ENCODE peak calls at places on chromosomes 6 and 20, in ten cellular contexts. L is choroid plexus epithelial cell, U is mucosa of descending colon, Z is thoracic aorta, O is BE2C, S is mesothelial cell of epicardium, E is stomach, R is progenitor cell of endocrine pancreas, X is cardiac muscle cell, K is A549. I is an unnamed sample.

GRCh38 chr20:9359561-9360308 is 154.7 kb upstream of the LAMP5 start:
- DNase-seq in L (peak), U (peak), Z (no peak), O (peak), S (no peak), E (peak), R (no peak), X (peak), K (peak), I (no peak)

GRCh38 chr20:24987873-24988835 is 4.4 kb downstream of the APMAP start:
- DNase-seq in L (no peak), U (no peak), Z (no peak), O (no peak), S (peak), E (peak), R (no peak), X (no peak), K (no peak), I (no peak)

GRCh38 chr6:25223421-25224052 is 55.6 kb upstream of the CARMIL1 start:
- DNase-seq in L (peak), U (peak), Z (no peak), O (peak), S (peak), E (peak), R (peak), X (peak), K (peak), I (peak)

GRCh38 chr6:136549359-136550044 is 720 bp downstream of the MAP7 start:
- DNase-seq in L (no peak), U (peak), Z (no peak), O (peak), S (peak), E (peak), R (peak), X (no peak), K (peak), I (no peak)

GRCh38 chr6:52598123-52598823 is 21.4 kb upstream of the TRAM2 start:
- DNase-seq in L (peak), U (peak), Z (no peak), O (peak), S (peak), E (peak), R (peak), X (peak), K (peak), I (no peak)

GRCh38 chr6:33802186-33803061 is 1.4 kb downstream of the MLN start:
- DNase-seq in L (no peak), U (no peak), Z (no peak), O (no peak), S (no peak), E (no peak), R (no peak), X (no peak), K (no peak), I (no peak)

GRCh38 chr20:38221041-38221589 is 39.4 kb downstream of the KIAA1755 start:
- DNase-seq in L (peak), U (peak), Z (no peak), O (peak), S (peak), E (peak), R (peak), X (peak), K (peak), I (peak)

GRCh38 chr20:17953935-17954334 is 14.7 kb downstream of the SNX5 start:
- DNase-seq in L (no peak), U (no peak), Z (no peak), O (no peak), S (no peak), E (no peak), R (no peak), X (no peak), K (no peak), I (no peak)

GRCh38 chr6:26493258-26493657 is 6.8 kb upstream of the BTN1A1 start:
- DNase-seq in L (peak), U (no peak), Z (no peak), O (no peak), S (no peak), E (no peak), R (no peak), X (peak), K (no peak), I (no peak)

GRCh38 chr6:75752365-75752764 is 3.3 kb downstream of the MYO6 start:
- DNase-seq in L (peak), U (no peak), Z (no peak), O (no peak), S (no peak), E (no peak), R (no peak), X (no peak), K (no peak), I (no peak)

GRCh38 chr20:35200255-35200654 is 26.2 kb upstream of the MMP24 start:
- DNase-seq in L (peak), U (no peak), Z (no peak), O (no peak), S (no peak), E (no peak), R (no peak), X (peak), K (no peak), I (no peak)

GRCh38 chr6:154868143-154868594 is 126.9 kb upstream of the TIAM2 start:
- DNase-seq in L (peak), U (no peak), Z (no peak), O (peak), S (no peak), E (no peak), R (no peak), X (peak), K (peak), I (no peak)

GRCh38 chr6:37365791-37366190 is 12.0 kb downstream of the RNF8 start:
- DNase-seq in L (peak), U (no peak), Z (no peak), O (no peak), S (no peak), E (no peak), R (no peak), X (peak), K (no peak), I (no peak)

GRCh38 chr20:48839518-48839917 is 11.7 kb upstream of the PREX1 start:
- DNase-seq in L (no peak), U (no peak), Z (no peak), O (no peak), S (no peak), E (no peak), R (no peak), X (no peak), K (no peak), I (no peak)

GRCh38 chr6:28814032-28814976 is 109.5 kb downstream of the TRIM27 start:
- DNase-seq in L (no peak), U (no peak), Z (no peak), O (peak), S (no peak), E (no peak), R (no peak), X (no peak), K (no peak), I (no peak)

GRCh38 chr6:123570813-123571684 is 65.7 kb downstream of the TRDN start:
- DNase-seq in L (no peak), U (no peak), Z (no peak), O (no peak), S (no peak), E (no peak), R (no peak), X (no peak), K (no peak), I (no peak)

GRCh38 chr6:127300411-127300810 is 33.7 kb downstream of the RNF146 start:
- DNase-seq in L (peak), U (no peak), Z (no peak), O (no peak), S (no peak), E (no peak), R (no peak), X (peak), K (no peak), I (no peak)

GRCh38 chr6:132115714-132116366 is 164.7 kb upstream of the CCN2 start:
- DNase-seq in L (no peak), U (no peak), Z (no peak), O (no peak), S (no peak), E (no peak), R (no peak), X (no peak), K (no peak), I (no peak)

GRCh38 chr6:6851059-6851658 is 256.6 kb upstream of the RREB1 start:
- DNase-seq in L (peak), U (no peak), Z (peak), O (peak), S (no peak), E (peak), R (no peak), X (peak), K (peak), I (no peak)

GRCh38 chr6:165659945-165660862 is 2.8 kb downstream of the PDE10A start:
- DNase-seq in L (no peak), U (no peak), Z (no peak), O (no peak), S (no peak), E (no peak), R (peak), X (peak), K (no peak), I (no peak)

GRCh38 chr20:60292001-60292520 is 333.8 kb downstream of the CDH26 start:
- DNase-seq in L (no peak), U (no peak), Z (no peak), O (no peak), S (no peak), E (no peak), R (no peak), X (no peak), K (no peak), I (no peak)

GRCh38 chr6:132167966-132168365 is 216.8 kb upstream of the CCN2 start:
- DNase-seq in L (peak), U (no peak), Z (no peak), O (no peak), S (no peak), E (no peak), R (no peak), X (no peak), K (no peak), I (no peak)

GRCh38 chr6:108446629-108447150 is 114.0 kb upstream of the FOXO3 start:
- DNase-seq in L (peak), U (no peak), Z (no peak), O (no peak), S (no peak), E (no peak), R (no peak), X (no peak), K (no peak), I (no peak)

GRCh38 chr6:24918641-24919403 is 16.9 kb downstream of the RIPOR2 start:
- DNase-seq in L (peak), U (no peak), Z (no peak), O (no peak), S (no peak), E (no peak), R (no peak), X (no peak), K (no peak), I (no peak)

GRCh38 chr20:10527781-10528180 is 92.7 kb downstream of the SLX4IP start:
- DNase-seq in L (no peak), U (no peak), Z (no peak), O (no peak), S (no peak), E (no peak), R (no peak), X (no peak), K (no peak), I (no peak)

GRCh38 chr6:14661188-14661587 is 543.6 kb downstream of the CD83 start:
- DNase-seq in L (peak), U (no peak), Z (no peak), O (no peak), S (no peak), E (no peak), R (no peak), X (no peak), K (no peak), I (peak)

GRCh38 chr6:89310929-89311328 is 4.2 kb downstream of the GABRR2 start:
- DNase-seq in L (no peak), U (no peak), Z (no peak), O (peak), S (no peak), E (no peak), R (no peak), X (no peak), K (no peak), I (no peak)

GRCh38 chr6:116073765-116074450 is 13.2 kb upstream of the FRK start:
- DNase-seq in L (peak), U (no peak), Z (no peak), O (no peak), S (no peak), E (no peak), R (no peak), X (no peak), K (peak), I (no peak)

GRCh38 chr20:6026051-6026450 is 27.8 kb downstream of the LRRN4 start:
- DNase-seq in L (peak), U (no peak), Z (no peak), O (no peak), S (no peak), E (no peak), R (no peak), X (no peak), K (no peak), I (no peak)

GRCh38 chr6:35402136-35402855 is 49.8 kb upstream of the FANCE start:
- DNase-seq in L (no peak), U (no peak), Z (no peak), O (no peak), S (no peak), E (peak), R (no peak), X (no peak), K (no peak), I (no peak)
- TF ChIP-seq CTCF in L (no peak), U (no peak), Z (no peak), O (no peak), S (no peak), E (no peak), R (no peak), X (no peak), K (no peak), I (no peak)

GRCh38 chr6:11212625-11213024 is 19.8 kb downstream of the NEDD9 start:
- DNase-seq in L (peak), U (no peak), Z (no peak), O (no peak), S (no peak), E (no peak), R (no peak), X (peak), K (no peak), I (no peak)
- TF ChIP-seq CTCF in L (no peak), U (no peak), Z (no peak), O (no peak), S (no peak), E (no peak), R (no peak), X (no peak), K (no peak), I (no peak)

GRCh38 chr6:133512410-133513016 is 271.4 kb downstream of the EYA4 start:
- DNase-seq in L (peak), U (peak), Z (no peak), O (peak), S (peak), E (peak), R (peak), X (peak), K (peak), I (no peak)
- TF ChIP-seq CTCF in L (peak), U (no peak), Z (peak), O (peak), S (peak), E (peak), R (peak), X (peak), K (peak), I (no peak)

DNA sequence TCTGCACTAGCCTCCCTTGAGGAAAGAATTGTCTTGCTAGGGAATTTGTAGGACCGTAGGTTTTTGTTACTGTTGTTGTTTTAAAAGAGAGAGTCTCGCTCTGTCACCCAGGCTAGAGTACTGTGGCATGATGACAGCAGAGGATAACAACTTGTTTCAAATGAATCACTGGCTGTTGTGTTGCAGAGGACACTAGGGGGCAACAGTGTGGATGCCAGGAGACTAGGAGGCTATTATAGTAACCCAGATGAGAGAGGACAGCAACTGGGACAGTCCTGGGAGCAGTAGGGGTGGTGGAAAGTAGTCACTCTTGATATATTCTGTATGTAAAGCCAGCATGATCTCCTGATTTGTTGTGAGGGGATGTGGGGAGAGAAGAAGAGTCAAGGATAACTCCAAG is 41.8 kb upstream of the LAMA4 start:
- DNase-seq in L (peak), U (no peak), Z (no peak), O (peak), S (no peak), E (no peak), R (no peak), X (peak), K (peak), I (no peak)
- TF ChIP-seq CTCF in L (peak), U (no peak), Z (no peak), O (peak), S (no peak), E (no peak), R (peak), X (peak), K (peak), I (no peak)

GRCh38 chr20:53413188-53413631 is 180.4 kb downstream of the ZNF217 start:
- DNase-seq in L (peak), U (peak), Z (no peak), O (no peak), S (peak), E (peak), R (peak), X (no peak), K (peak), I (peak)
- TF ChIP-seq CTCF in L (peak), U (no peak), Z (no peak), O (no peak), S (peak), E (peak), R (peak), X (peak), K (peak), I (no peak)

DNA sequence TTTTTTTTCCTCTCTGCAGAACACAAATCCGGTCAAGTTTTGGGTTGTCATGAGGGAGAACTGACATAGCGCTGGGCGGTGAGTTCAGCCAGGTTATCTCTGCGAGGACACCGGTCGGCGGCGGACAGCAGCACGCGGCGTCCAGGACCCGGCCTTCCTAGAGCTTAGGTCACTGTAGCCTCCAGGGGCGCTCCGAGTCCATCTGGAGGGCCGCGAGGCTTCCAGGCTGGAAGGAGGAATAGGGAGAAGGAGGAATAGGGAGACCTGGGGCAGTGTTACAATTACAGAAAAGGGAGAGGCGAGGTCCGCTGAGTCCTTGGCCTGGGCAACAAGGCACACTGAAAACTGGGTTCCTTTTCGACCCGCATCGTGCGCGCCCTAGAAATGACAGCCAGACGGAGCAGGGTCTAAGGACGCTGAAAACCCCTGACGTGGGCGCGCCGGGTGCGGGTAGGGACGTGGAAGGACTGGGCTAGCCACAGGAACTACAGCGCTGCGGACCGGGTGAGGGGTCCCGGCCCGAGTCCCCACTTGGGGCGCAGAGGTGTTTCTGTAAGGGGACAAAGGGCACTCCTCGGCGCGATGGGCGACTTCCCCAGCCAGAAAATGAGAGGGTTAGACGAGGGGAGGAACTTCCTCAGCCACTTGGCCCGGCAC is 536 bp upstream of the FNDC1 start:
- DNase-seq in L (no peak), U (peak), Z (no peak), O (peak), S (no peak), E (peak), R (peak), X (peak), K (peak), I (no peak)
- TF ChIP-seq CTCF in L (peak), U (no peak), Z (peak), O (no peak), S (no peak), E (no peak), R (peak), X (peak), K (no peak), I (no peak)

GRCh38 chr6:134979142-134979541 is 29.2 kb upstream of the ALDH8A1 start:
- DNase-seq in L (no peak), U (no peak), Z (no peak), O (no peak), S (no peak), E (no peak), R (no peak), X (no peak), K (no peak), I (no peak)
- TF ChIP-seq CTCF in L (no peak), U (no peak), Z (no peak), O (no peak), S (no peak), E (no peak), R (no peak), X (no peak), K (no peak), I (no peak)

GRCh38 chr20:41466836-41467619 is 100.4 kb upstream of the EMILIN3 start:
- DNase-seq in L (no peak), U (no peak), Z (no peak), O (no peak), S (no peak), E (no peak), R (no peak), X (no peak), K (no peak), I (no peak)
- TF ChIP-seq CTCF in L (no peak), U (no peak), Z (no peak), O (peak), S (no peak), E (no peak), R (no peak), X (no peak), K (peak), I (no peak)

GRCh38 chr6:145214570-145214969 is 520.8 kb downstream of the EPM2A start:
- DNase-seq in L (peak), U (no peak), Z (no peak), O (no peak), S (no peak), E (no peak), R (no peak), X (peak), K (no peak), I (no peak)
- TF ChIP-seq CTCF in L (peak), U (no peak), Z (peak), O (peak), S (peak), E (peak), R (peak), X (peak), K (peak), I (no peak)